ENCODE peak calls at places on chromosomes 16 and 17, in four cellular contexts. H is GM23248, U is upper lobe of right lung, I is lower lobe of right lung. F is an unnamed sample.

GRCh38 chr17:10052414-10052813 is 146.0 kb downstream of the GAS7 start:
- DNase-seq in H (no peak), I (no peak), U (no peak), F (no peak)

GRCh38 chr16:73040136-73040535 is 7.8 kb downstream of the ZFHX3 start:
- DNase-seq in U (no peak), I (no peak), H (no peak), F (no peak)

GRCh38 chr17:50923611-50924010 is 57.5 kb upstream of the TOB1 start:
- DNase-seq in H (no peak), I (no peak), U (no peak), F (no peak)

GRCh38 chr17:54882371-54882770 is 18.3 kb upstream of the TOM1L1 start:
- DNase-seq in H (peak; percentile 9), U (no peak), I (no peak), F (no peak)

GRCh38 chr17:44820631-44821196 is 9.4 kb downstream of the GJC1 start:
- DNase-seq in H (peak; percentile 96), I (no peak), U (no peak), F (no peak)

GRCh38 chr17:42924891-42925290 is 24.3 kb downstream of the G6PC1 start:
- DNase-seq in I (no peak), H (no peak), U (no peak), F (no peak)

GRCh38 chr16:52309761-52310416 is 237.1 kb downstream of the TOX3 start:
- DNase-seq in H (no peak), U (no peak), I (no peak), F (no peak)

GRCh38 chr16:70680495-70681381 is 5.1 kb downstream of the MTSS2 start:
- DNase-seq in I (no peak), H (no peak), U (no peak), F (peak; percentile 48)

GRCh38 chr17:41812176-41813038 is at the start of gene FKBP10:
- DNase-seq in H (peak; percentile 92), I (no peak), U (peak; percentile 73), F (peak; percentile 84)

GRCh38 chr16:87657621-87658192 is 55.4 kb downstream of the JPH3 start:
- DNase-seq in I (no peak), U (no peak), H (peak; percentile 29), F (no peak)

GRCh38 chr16:67470314-67470713 is 10.6 kb downstream of the ATP6V0D1 start:
- DNase-seq in H (no peak), U (peak; percentile 89), I (peak; percentile 87), F (peak; percentile 85)

GRCh38 chr17:64632606-64633005 is 29.5 kb downstream of the SMURF2 start:
- DNase-seq in U (no peak), I (no peak), H (peak; percentile 57), F (no peak)

GRCh38 chr16:49492090-49492801 is 118.6 kb downstream of the C16orf78 start:
- DNase-seq in H (peak; percentile 39), I (peak; percentile 56), U (peak; percentile 72), F (peak; percentile 59)

GRCh38 chr17:75731086-75731715 is 9.9 kb downstream of the ITGB4 start:
- DNase-seq in U (no peak), H (no peak), I (no peak), F (no peak)

GRCh38 chr16:18852647-18853046 is 51.3 kb upstream of the ARL6IP1 start:
- DNase-seq in I (no peak), H (no peak), U (no peak), F (no peak)
- H3K36me3 ChIP-seq in I (peaks cover 100% of the 10 kb centered on the region), H (peaks cover 72% of the 10 kb centered on the region), U (peaks cover 100% of the 10 kb centered on the region), F (peaks cover 9% of the 10 kb centered on the region)

GRCh38 chr16:57645691-57646387 is 17.4 kb downstream of the ADGRG1 start:
- DNase-seq in H (peak; percentile 91), U (no peak), I (no peak), F (no peak)
- H3K27ac ChIP-seq in H (no peak overlapping the region), U (peak overlapping the region; percentile 70), I (peak overlapping the region; percentile 64), F (no peak overlapping the region)

GRCh38 chr17:38504216-38504615 is 76.0 kb downstream of the ARHGAP23 start:
- DNase-seq in H (no peak), I (no peak), U (no peak), F (no peak)

DNA sequence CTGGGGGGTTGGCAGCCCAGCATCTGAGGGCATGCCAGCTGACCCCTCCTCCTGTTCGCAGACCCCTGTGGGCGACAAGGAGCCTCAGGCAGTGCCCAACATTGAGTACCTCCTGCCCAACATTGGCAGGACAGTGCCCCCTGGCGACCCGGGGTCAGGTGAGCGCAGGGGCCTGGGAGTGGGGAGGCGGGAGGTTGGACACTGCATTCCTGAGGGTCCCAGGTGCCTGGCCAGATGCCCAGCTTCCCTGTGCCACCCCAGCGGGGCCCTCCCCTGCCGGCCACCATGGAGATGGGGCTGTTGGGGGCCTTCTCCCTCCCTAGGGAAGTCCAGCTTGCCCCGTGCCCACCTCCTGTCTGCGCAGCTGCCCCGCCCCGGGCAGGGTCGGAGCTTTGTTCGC is 70.1 kb downstream of the ARHGAP23 start:
- DNase-seq in H (no peak), U (no peak), I (no peak), F (no peak)
- H3K36me3 ChIP-seq in H (peaks cover 56% of the 10 kb centered on the region), U (peaks cover 48% of the 10 kb centered on the region), I (peaks cover 61% of the 10 kb centered on the region), F (peaks cover 8% of the 10 kb centered on the region)

GRCh38 chr17:384622-385194 is 32.1 kb upstream of the RPH3AL start:
- DNase-seq in U (no peak), H (no peak), I (no peak), F (peak; percentile 70)
- H3K27ac ChIP-seq in U (peak overlapping the region; percentile 70), H (no peak overlapping the region), I (peak overlapping the region; percentile 75), F (no peak overlapping the region)

GRCh38 chr17:82195675-82196258 is 16.9 kb downstream of the CCDC57 start:
- DNase-seq in U (no peak), I (no peak), H (no peak), F (peak; percentile 76)

GRCh38 chr17:82194765-82195164 is 17.9 kb downstream of the CCDC57 start:
- DNase-seq in H (no peak), I (no peak), U (no peak), F (no peak)

GRCh38 chr17:82198092-82198491 is 14.6 kb downstream of the CCDC57 start:
- DNase-seq in U (no peak), H (no peak), I (no peak), F (no peak)

GRCh38 chr17:82193520-82194236 is 19.0 kb downstream of the CCDC57 start:
- DNase-seq in U (no peak), I (no peak), H (no peak), F (no peak)

GRCh38 chr17:82196273-82196672 is 16.4 kb downstream of the CCDC57 start:
- DNase-seq in I (no peak), H (no peak), U (no peak), F (no peak)
- H3K36me3 ChIP-seq in I (peaks cover 54% of the 10 kb centered on the region), H (no peaks in the 10 kb centered on the region), U (peaks cover 32% of the 10 kb centered on the region), F (no peaks in the 10 kb centered on the region)

F was measured in aorta.